ENCODE peak calls at places on chromosome 18, in five cellular contexts. U is AG09319, E is kidney, N is fibroblast of the aortic adventitia, T is dorsolateral prefrontal cortex. M is an unnamed sample.

GRCh38 chr18:44510376-44510775 is 170.3 kb upstream of the SETBP1 start:
- DNase-seq in T (no peak), N (no peak), U (no peak), E (no peak), M (no peak)

GRCh38 chr18:13435596-13436333 is 217.2 kb downstream of the LDLRAD4 start:
- DNase-seq in U (no peak), N (peak; percentile 74), T (no peak), E (no peak), M (peak; percentile 25)

GRCh38 chr18:23967321-23968089 is 47.0 kb upstream of the TTC39C start:
- DNase-seq in N (no peak), E (no peak), T (no peak), U (no peak), M (no peak)

GRCh38 chr18:70197042-70197441 is 8.4 kb downstream of the RTTN start:
- DNase-seq in N (no peak), U (no peak), T (no peak), E (no peak), M (no peak)

GRCh38 chr18:40738321-40738880 is 1216.6 kb upstream of the PIK3C3 start:
- DNase-seq in N (no peak), E (no peak), U (no peak), T (no peak), M (no peak)

GRCh38 chr18:46374850-46375249 is 270.7 kb downstream of the HAUS1 start:
- DNase-seq in T (no peak), E (peak; percentile 54), U (no peak), N (no peak), M (no peak)

GRCh38 chr18:44777429-44778192 is 96.9 kb downstream of the SETBP1 start:
- DNase-seq in E (no peak), T (no peak), U (no peak), N (peak; percentile 49), M (no peak)

GRCh38 chr18:58226476-58226875 is 182.4 kb downstream of the NEDD4L start:
- DNase-seq in N (no peak), T (no peak), U (no peak), E (no peak), M (no peak)

GRCh38 chr18:79379931-79380815 is 15.6 kb upstream of the NFATC1 start:
- DNase-seq in E (peak; percentile 80), U (no peak), N (no peak), T (no peak), M (no peak)
- TF ChIP-seq CTCF in E (no peak), U (no peak), N (no peak), T (no peak), M (no peak)

DNA sequence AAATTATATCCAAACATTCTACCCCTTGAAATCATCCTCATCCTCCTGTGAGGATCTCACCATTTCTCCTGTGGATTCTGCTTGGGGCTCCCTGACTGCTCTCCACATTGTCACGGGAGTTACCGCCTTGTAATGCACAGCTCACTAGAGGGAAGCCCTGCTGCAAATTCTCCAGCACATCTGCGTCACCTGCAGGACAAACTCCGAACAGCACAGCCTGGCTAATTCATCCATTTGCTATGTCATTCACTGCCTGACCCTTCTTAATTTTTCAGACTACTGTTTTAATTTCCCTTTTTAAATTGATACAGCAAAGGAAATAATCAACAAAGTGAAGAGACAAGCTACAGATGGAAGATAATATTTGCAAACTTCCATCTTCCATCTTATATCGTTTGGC is 627.4 kb downstream of the FBXO15 start:
- DNase-seq in U (no peak), E (no peak), T (no peak), N (no peak), M (no peak)
- TF ChIP-seq CTCF in U (no peak), E (no peak), T (no peak), N (peak; percentile 6), M (peak; percentile 48)

GRCh38 chr18:31555971-31556747 is 35.5 kb upstream of the TTR start:
- DNase-seq in T (peak; percentile 45), N (peak; percentile 84), U (peak; percentile 39), E (no peak), M (peak; percentile 55)
- TF ChIP-seq CTCF in T (peak; percentile 82), N (peak; percentile 65), U (peak; percentile 70), E (peak; percentile 88), M (peak; percentile 94)

GRCh38 chr18:61964616-61965015 is 71.8 kb upstream of the RNF152 start:
- DNase-seq in E (no peak), N (no peak), T (no peak), U (no peak), M (no peak)
- TF ChIP-seq CTCF in E (no peak), N (no peak), T (no peak), U (no peak), M (no peak)

GRCh38 chr18:25921677-25922421 is 168.6 kb downstream of the SS18 start:
- DNase-seq in E (no peak), N (peak; percentile 6), U (no peak), T (no peak), M (peak; percentile 27)
- TF ChIP-seq CTCF in E (peak; percentile 48), N (peak; percentile 42), U (peak; percentile 48), T (peak; percentile 17), M (peak; percentile 79)

DNA sequence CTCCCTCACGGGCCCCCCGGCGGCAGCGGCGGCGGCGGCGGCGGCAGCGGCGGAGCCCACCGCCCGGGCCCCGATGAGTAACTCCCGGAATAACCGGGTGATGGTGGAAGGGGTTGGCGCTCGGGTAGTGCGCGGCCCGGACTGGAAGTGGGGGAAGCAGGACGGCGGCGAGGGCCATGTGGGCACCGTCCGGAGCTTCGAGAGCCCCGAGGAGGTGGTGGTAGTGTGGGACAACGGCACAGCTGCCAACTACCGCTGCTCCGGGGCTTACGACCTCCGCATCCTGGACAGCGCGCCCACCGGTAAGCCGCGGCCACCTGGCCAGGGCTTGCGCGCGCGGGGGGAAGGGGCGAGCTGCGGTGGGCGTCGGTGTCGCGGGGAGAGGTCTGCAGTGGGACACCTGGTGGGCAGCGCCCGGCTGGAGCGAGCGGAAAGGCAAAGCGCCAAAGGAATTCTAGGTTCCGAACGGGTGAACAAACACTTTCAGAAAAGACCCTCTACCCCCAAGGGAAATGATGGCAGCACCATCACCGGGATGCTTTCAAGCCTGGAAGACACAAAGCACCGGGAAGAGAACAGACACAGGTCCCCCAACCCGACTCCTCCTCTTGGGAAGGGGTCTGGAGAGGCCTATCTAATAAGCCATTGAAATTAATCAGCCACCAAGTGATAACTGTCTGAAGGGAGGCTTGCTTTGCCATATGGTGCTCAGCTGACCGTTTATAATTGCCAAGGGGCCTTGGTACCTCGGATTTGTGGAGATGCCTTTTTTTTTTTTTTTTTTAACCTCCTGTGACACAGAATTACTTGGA is 1.1 kb downstream of the MIB1 start:
- DNase-seq in T (peak; percentile 16), N (peak; percentile 24), U (no peak), E (peak; percentile 82), M (no peak)
- TF ChIP-seq CTCF in T (no peak), N (no peak), U (no peak), E (no peak), M (no peak)

GRCh38 chr18:54119524-54120019 is 104.9 kb downstream of the MBD2 start:
- DNase-seq in U (peak; percentile 47), E (no peak), N (peak; percentile 87), T (peak; percentile 4), M (peak; percentile 58)

GRCh38 chr18:54112356-54112755 is 112.1 kb downstream of the MBD2 start:
- DNase-seq in N (peak; percentile 83), E (no peak), U (peak; percentile 63), T (no peak), M (peak; percentile 8)

GRCh38 chr18:54116541-54117257 is 107.8 kb downstream of the MBD2 start:
- DNase-seq in N (peak; percentile 59), T (no peak), U (no peak), E (no peak), M (no peak)

GRCh38 chr18:54117853-54118773 is 106.4 kb downstream of the MBD2 start:
- DNase-seq in U (peak; percentile 30), T (no peak), N (peak; percentile 91), E (no peak), M (no peak)
- TF ChIP-seq CTCF in U (no peak), T (no peak), N (no peak), E (no peak), M (no peak)

DNA sequence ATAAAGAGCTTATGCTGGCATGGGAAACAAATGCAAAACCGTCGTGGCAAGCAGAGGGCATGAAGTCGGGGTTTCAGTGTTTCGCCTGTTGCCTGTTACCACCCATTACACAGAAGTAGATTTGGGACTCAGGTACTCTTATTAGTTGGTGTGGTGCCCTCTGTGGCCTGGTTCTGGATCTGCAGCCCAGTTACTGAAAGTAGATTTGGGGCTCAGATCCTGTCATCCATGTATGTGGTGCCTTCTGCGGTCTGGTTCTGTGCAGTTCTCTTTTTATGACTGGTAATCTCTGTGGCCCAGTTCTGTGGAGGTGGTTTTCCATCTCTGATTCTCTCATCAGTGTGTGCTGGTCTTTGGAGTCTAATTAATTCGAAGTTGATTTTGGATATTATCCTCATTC is 45.2 kb downstream of the ADNP2 start:
- DNase-seq in T (no peak), N (peak; percentile 29), E (no peak), U (no peak), M (no peak)
- TF ChIP-seq CTCF in T (peak; percentile 24), N (peak; percentile 51), E (peak; percentile 19), U (peak; percentile 43), M (peak; percentile 73)

DNA sequence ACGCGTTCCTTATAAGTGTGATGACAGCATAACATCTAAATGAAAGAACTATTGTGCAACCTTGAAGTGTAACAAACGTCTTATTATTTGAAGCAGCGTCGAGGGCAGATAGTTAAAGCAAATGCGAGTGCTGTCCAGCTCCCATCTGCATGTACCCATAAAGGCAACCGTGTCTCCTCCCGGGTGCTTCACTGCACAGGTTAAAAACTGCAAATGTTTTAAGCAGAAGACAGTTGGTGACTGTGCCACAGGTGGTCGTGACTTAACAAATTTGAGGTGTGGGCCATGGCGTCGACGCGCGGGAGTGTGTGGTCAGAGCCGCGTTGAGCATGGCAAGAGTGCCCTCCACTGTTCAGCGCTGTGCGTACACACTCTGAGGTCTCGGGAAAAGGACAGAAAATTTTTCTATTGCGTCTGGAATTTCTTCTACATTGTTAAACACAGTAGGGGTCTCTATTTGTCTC is 6.4 kb downstream of the SALL3 start:
- DNase-seq in T (no peak), N (no peak), E (no peak), U (no peak), M (no peak)
- TF ChIP-seq CTCF in T (peak; percentile 58), N (peak; percentile 18), E (peak; percentile 58), U (no peak), M (peak; percentile 67)